ENCODE peak calls at places on chromosome 4, in nine cellular contexts. F, I, U, J, G, O, K, A and X are unnamed samples. For H3K4me1, the result is how much of the 10 kb centered on the place peaks cover.

GRCh38 chr4:37434469-37434868 is 189.9 kb downstream of the NWD2 start:
- DNase-seq in A (no peak), U (no peak), I (no peak), F (no peak), K (no peak), O (peak), G (no peak), J (no peak), X (no peak)

GRCh38 chr4:130322439-130322838 is 1226.5 kb downstream of the C4orf33 start:
- DNase-seq in A (no peak), U (no peak), F (no peak), J (no peak), K (no peak), G (no peak), I (no peak), O (no peak), X (no peak)

GRCh38 chr4:135239964-135240363 is 1038.4 kb upstream of the PABPC4L start:
- DNase-seq in O (no peak), J (no peak), I (no peak), G (no peak), U (no peak), A (no peak), K (no peak), F (no peak), X (no peak)

GRCh38 chr4:122450847-122451246 is 5.7 kb downstream of the IL2 start:
- DNase-seq in K (no peak), J (peak), F (peak), O (no peak), A (no peak), I (no peak), G (no peak), U (peak), X (no peak)

GRCh38 chr4:71206763-71207162 is 132.1 kb upstream of the SLC4A4 start:
- DNase-seq in G (no peak), F (no peak), A (no peak), O (no peak), K (no peak), U (no peak), I (no peak), J (no peak), X (no peak)

GRCh38 chr4:156889616-156890594 is 81.7 kb downstream of the PDGFC start:
- DNase-seq in U (peak), K (peak), I (no peak), G (no peak), F (no peak), J (no peak), O (peak), A (peak), X (no peak)

GRCh38 chr4:55393461-55394320 is 2.1 kb upstream of the TMEM165 start:
- DNase-seq in J (no peak), G (no peak), K (no peak), O (no peak), A (no peak), I (no peak), F (no peak), U (no peak), X (no peak)

GRCh38 chr4:147542229-147542990 is 61.5 kb downstream of the EDNRA start:
- DNase-seq in J (no peak), F (no peak), I (no peak), U (no peak), A (no peak), K (no peak), O (no peak), G (no peak), X (no peak)

GRCh38 chr4:140237616-140238352 is 83.8 kb upstream of the MAML3 start:
- DNase-seq in J (peak), I (no peak), F (peak), G (no peak), K (peak), A (peak), O (peak), U (no peak), X (no peak)

GRCh38 chr4:102405706-102406510 is 60.6 kb upstream of the SLC39A8 start:
- DNase-seq in O (no peak), G (no peak), F (no peak), J (no peak), U (no peak), A (no peak), K (no peak), I (no peak), X (no peak)

GRCh38 chr4:139153411-139154133 is 23.4 kb downstream of the ELF2 start:
- DNase-seq in G (no peak), A (no peak), O (no peak), F (peak), U (no peak), J (no peak), K (no peak), I (no peak), X (no peak)

GRCh38 chr4:188949608-188950007 is 810.4 kb downstream of the TRIML1 start:
- DNase-seq in K (no peak), A (no peak), O (no peak), F (no peak), J (no peak), G (no peak), U (no peak), I (no peak), X (no peak)

GRCh38 chr4:174429701-174430100 is 92.6 kb downstream of the HPGD start:
- DNase-seq in F (no peak), A (no peak), I (no peak), J (no peak), U (peak), G (no peak), K (no peak), O (no peak), X (no peak)

GRCh38 chr4:8538703-8539567 is 41.3 kb upstream of the GPR78 start:
- DNase-seq in U (peak), G (no peak), K (no peak), A (no peak), F (no peak), O (peak), I (no peak), J (no peak), X (no peak)

GRCh38 chr4:7315286-7315685 is 119.4 kb downstream of the PSAPL1 start:
- DNase-seq in O (no peak), J (no peak), F (no peak), U (no peak), G (no peak), A (no peak), I (no peak), K (no peak), X (no peak)

GRCh38 chr4:33255094-33255493 is 2534.9 kb downstream of the PCDH7 start:
- DNase-seq in G (no peak), I (no peak), O (no peak), U (no peak), F (peak), A (no peak), J (no peak), K (no peak), X (no peak)

GRCh38 chr4:128410037-128410436 is 122.4 kb upstream of the PGRMC2 start:
- DNase-seq in J (no peak), O (no peak), F (peak), A (no peak), G (no peak), K (no peak), I (no peak), U (no peak), X (no peak)

GRCh38 chr4:8704632-8705031 is 112.1 kb downstream of the CPZ start:
- DNase-seq in K (no peak), F (peak), A (peak), I (no peak), U (no peak), G (no peak), J (no peak), O (no peak), X (no peak)

GRCh38 chr4:178080312-178080711 is 638.1 kb upstream of the AGA start:
- DNase-seq in J (no peak), F (no peak), O (no peak), U (no peak), G (no peak), K (no peak), A (no peak), I (no peak), X (no peak)

GRCh38 chr4:182286035-182286434 is 42.8 kb downstream of the TENM3 start:
- DNase-seq in U (peak), G (no peak), A (no peak), K (no peak), F (no peak), O (no peak), J (no peak), I (no peak), X (no peak)

GRCh38 chr4:149135062-149135461 is 680.6 kb downstream of the IQCM start:
- DNase-seq in I (no peak), O (no peak), K (no peak), G (no peak), J (no peak), A (no peak), F (no peak), U (no peak), X (no peak)

GRCh38 chr4:7043521-7044414 is 596 bp downstream of the TADA2B start:
- DNase-seq in U (peak), F (peak), J (no peak), O (peak), K (peak), G (peak), I (peak), A (peak), X (peak)

GRCh38 chr4:85747871-85748491 is 273.0 kb downstream of the ARHGAP24 start:
- DNase-seq in F (peak), A (no peak), I (no peak), U (peak), G (no peak), O (peak), K (no peak), J (peak), X (no peak)

GRCh38 chr4:149911995-149912394 is 96.4 kb upstream of the IQCM start:
- DNase-seq in G (no peak), K (no peak), J (no peak), O (no peak), I (no peak), U (peak), F (no peak), A (no peak), X (no peak)

GRCh38 chr4:139740121-139740520 is 74.5 kb downstream of the MGST2 start:
- DNase-seq in A (peak), J (no peak), I (no peak), G (no peak), K (peak), O (peak), U (no peak), F (peak), X (no peak)

GRCh38 chr4:620851-621261 is 4.5 kb upstream of the PDE6B start:
- DNase-seq in K (no peak), A (no peak), U (no peak), F (no peak), O (no peak), I (no peak), J (no peak), G (no peak), X (no peak)

GRCh38 chr4:119750771-119751170 is 122.2 kb upstream of the PDE5A start:
- DNase-seq in G (no peak), O (no peak), A (no peak), F (no peak), J (no peak), K (no peak), I (no peak), U (peak), X (no peak)

GRCh38 chr4:183344523-183345255 is 22.5 kb upstream of the CLDN24 start:
- DNase-seq in J (no peak), G (no peak), U (no peak), O (no peak), K (no peak), A (no peak), I (no peak), F (no peak), X (no peak)

GRCh38 chr4:87530868-87531267 is 1.7 kb upstream of the SPARCL1 start:
- DNase-seq in J (no peak), G (no peak), K (peak), F (no peak), U (peak), I (no peak), O (peak), A (peak), X (no peak)

DNA sequence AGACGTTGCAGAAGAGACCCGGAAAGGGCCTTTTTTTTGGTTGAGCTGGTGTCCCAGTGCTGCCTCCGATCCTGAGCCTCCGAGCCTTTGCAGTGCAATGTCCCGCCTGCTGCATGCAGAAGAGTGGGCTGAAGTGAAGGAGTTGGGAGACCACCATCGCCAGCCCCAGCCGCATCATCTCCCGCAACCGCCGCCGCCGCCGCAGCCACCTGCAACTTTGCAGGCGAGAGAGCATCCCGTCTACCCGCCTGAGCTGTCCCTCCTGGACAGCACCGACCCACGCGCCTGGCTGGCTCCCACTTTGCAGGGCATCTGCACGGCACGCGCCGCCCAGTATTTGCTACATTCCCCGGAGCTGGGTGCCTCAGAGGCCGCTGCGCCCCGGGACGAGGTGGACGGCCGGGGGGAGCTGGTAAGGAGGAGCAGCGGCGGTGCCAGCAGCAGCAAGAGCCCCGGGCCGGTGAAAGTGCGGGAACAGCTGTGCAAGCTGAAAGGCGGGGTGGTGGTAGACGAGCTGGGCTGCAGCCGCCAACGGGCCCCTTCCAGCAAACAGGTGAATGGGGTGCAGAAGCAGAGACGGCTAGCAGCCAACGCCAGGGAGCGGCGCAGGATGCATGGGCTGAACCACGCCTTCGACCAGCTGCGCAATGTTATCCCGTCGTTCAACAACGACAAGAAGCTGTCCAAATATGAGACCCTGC is 427 bp downstream of the ATOH1 start:
- DNase-seq in G (no peak), F (peak), K (no peak), J (no peak), I (no peak), A (no peak), U (no peak), O (no peak), X (no peak)
- H3K4me1 ChIP-seq in G (under half), F (under half), K (under half), J (under half), I (under half), A (under half), U (under half), O (under half), X (under half)

GRCh38 chr4:82586055-82586454 is 24.3 kb upstream of the TMEM150C start:
- DNase-seq in I (no peak), O (peak), F (peak), U (no peak), J (no peak), A (no peak), K (no peak), G (no peak), X (no peak)
- H3K4me3 ChIP-seq in I (no peak), O (no peak), F (no peak), U (no peak), J (no peak), A (no peak), K (no peak), G (no peak), X (no peak)

GRCh38 chr4:40833212-40833611 is 83.5 kb downstream of the NSUN7 start:
- DNase-seq in G (no peak), I (no peak), K (no peak), A (no peak), U (no peak), O (no peak), F (no peak), J (no peak), X (no peak)

GRCh38 chr4:40829586-40829985 is 79.8 kb downstream of the NSUN7 start:
- DNase-seq in U (no peak), J (no peak), A (no peak), O (peak), K (no peak), G (no peak), F (no peak), I (no peak), X (no peak)

GRCh38 chr4:40828661-40829060 is 78.9 kb downstream of the NSUN7 start:
- DNase-seq in A (no peak), U (no peak), G (no peak), K (no peak), F (no peak), J (no peak), I (no peak), O (no peak), X (no peak)

GRCh38 chr4:40832175-40832574 is 82.4 kb downstream of the NSUN7 start:
- DNase-seq in U (no peak), K (no peak), J (no peak), I (no peak), F (no peak), G (no peak), O (no peak), A (no peak), X (no peak)

GRCh38 chr4:40831462-40831861 is 81.7 kb downstream of the NSUN7 start:
- DNase-seq in F (no peak), J (no peak), O (no peak), I (no peak), U (no peak), K (no peak), G (no peak), A (no peak), X (no peak)
- H3K27ac ChIP-seq in F (peak), J (no peak), O (no peak), I (no peak), U (no peak), K (no peak), G (no peak), A (no peak), X (no peak)

DNA sequence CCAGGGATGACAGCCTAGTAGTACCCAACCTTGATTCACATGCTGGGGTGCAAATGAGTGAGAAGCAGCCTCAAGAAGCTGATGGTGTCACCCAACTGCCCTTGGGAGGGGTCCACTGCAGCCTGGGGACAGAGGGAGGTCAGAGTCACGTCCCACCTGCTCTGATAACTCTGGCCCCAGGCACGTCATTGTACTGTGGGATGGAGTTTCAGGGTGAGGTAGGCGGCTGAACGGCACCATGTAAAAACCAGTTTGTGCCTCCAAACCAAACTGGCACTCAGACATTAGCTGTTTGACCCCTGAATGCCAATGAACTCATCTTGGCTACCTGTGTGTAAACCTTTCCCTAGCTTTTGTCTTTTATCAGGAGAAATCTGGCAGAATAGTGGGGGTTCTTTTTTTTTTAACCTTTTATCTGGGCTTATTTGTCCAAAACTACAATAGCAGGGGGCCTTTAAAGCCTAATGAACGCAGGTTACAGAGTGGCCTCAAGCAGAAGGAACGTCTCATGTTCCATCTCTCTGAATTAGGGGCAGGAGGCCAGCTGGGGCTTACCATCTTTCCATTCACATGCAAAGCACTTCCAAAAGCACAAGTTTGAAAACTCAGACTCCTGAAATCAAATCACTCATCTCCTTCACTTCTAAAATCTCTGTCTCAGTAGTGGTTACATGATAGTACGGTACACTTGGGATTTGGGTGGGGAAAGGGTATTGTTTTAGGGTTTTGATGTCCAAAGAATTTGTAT is 89.4 kb downstream of the IRF2 start:
- DNase-seq in O (no peak), K (no peak), G (no peak), I (no peak), F (peak), A (no peak), U (peak), J (no peak), X (no peak)
- H3K4me1 ChIP-seq in O (under half), K (half or more), G (half or more), I (under half), F (under half), A (under half), U (under half), J (under half), X (under half)

GRCh38 chr4:133149932-133150642 is 993 bp downstream of the PCDH10 start:
- DNase-seq in F (no peak), I (no peak), K (no peak), O (no peak), U (no peak), A (peak), G (no peak), J (no peak), X (no peak)
- H3K4me3 ChIP-seq in F (peak), I (no peak), K (peak), O (no peak), U (no peak), A (peak), G (no peak), J (peak), X (no peak)

GRCh38 chr4:153538408-153539057 is 72.4 kb downstream of the TMEM131L start:
- DNase-seq in F (no peak), K (no peak), O (peak), J (no peak), I (no peak), A (peak), G (no peak), U (no peak), X (no peak)

GRCh38 chr4:153537493-153537960 is 71.4 kb downstream of the TMEM131L start:
- DNase-seq in O (no peak), G (no peak), U (no peak), A (no peak), I (no peak), F (no peak), K (no peak), J (no peak), X (no peak)

GRCh38 chr4:153533387-153533786 is 67.2 kb downstream of the TMEM131L start:
- DNase-seq in F (no peak), J (no peak), G (no peak), U (no peak), I (no peak), O (no peak), A (no peak), K (no peak), X (no peak)

GRCh38 chr4:153534792-153535629 is 68.9 kb downstream of the TMEM131L start:
- DNase-seq in I (no peak), A (no peak), U (no peak), J (no peak), O (no peak), G (no peak), F (peak), K (no peak), X (no peak)

DNA sequence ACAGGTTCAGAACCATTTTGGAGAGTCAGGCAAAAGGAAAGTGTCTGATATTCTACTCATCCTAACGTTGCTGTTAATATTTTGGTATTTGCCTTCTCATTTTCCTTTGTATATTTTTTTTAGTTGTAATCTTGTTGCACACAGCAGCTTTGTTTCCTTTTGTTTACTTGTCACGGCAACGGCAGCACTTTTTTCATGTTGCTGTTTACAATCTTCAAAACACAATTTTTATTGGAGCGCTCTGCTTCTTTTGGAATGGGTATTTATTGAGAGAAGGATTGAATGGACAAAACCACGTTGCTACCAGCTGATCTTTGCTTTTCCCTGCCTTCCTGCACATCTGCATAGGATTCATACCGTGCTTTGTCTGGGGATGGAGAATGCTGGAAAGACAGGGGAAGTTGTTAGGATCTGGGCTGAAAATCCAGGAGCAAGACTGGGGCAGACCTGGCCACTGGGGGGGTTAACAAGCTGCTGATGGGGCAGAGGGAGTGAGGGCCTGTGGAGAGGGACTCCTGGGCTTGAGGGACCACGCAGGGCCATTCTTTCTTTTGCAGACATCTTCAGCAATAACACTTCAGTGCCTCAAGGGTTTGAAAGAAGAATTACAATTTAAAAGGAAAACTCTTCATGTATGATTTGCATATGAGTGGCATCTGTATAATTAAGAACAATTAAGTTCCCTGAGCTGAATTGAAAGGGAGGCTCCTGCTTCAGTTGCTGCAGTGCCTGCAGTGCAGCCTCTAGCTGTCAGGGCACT is 69.8 kb downstream of the TMEM131L start:
- DNase-seq in A (no peak), O (no peak), K (no peak), I (no peak), F (peak), G (peak), U (no peak), J (peak), X (no peak)
- H3K27ac ChIP-seq in A (no peak), O (no peak), K (no peak), I (no peak), F (peak), G (peak), U (no peak), J (no peak), X (peak)